ENCODE peak calls at places on chromosome 6, in nine cellular contexts. E is OCI-LY7, J is stomach, Z is colonic mucosa, C is cardiac muscle cell, I is heart right ventricle, K is cardiac fibroblast, W is HCT116, A is adrenal gland. H is an unnamed sample.
A peak's percentile ranks its signal among the peaks of the same experiment; 100 is the strongest.

GRCh38 chr6:84457276-84457675 is 229.8 kb upstream of the CEP162 start:
- DNase-seq in E (no peak), J (no peak), I (no peak), Z (no peak), A (no peak), K (peak; percentile 60), W (no peak), C (no peak), H (peak; percentile 50)

GRCh38 chr6:151430886-151431285 is 21.0 kb downstream of the RMND1 start:
- DNase-seq in J (no peak), I (no peak), K (no peak), W (no peak), C (peak; percentile 13), E (no peak), A (no peak), Z (no peak), H (no peak)

GRCh38 chr6:47621838-47622449 is 76.4 kb upstream of the ADGRF4 start:
- DNase-seq in E (no peak), K (no peak), A (no peak), Z (no peak), W (no peak), C (no peak), J (no peak), I (no peak), H (no peak)

GRCh38 chr6:39225946-39226437 is 3.3 kb downstream of the KCNK5 start:
- DNase-seq in Z (no peak), A (no peak), C (no peak), W (no peak), K (no peak), J (no peak), I (no peak), E (no peak), H (no peak)

GRCh38 chr6:71468038-71468437 is 179.4 kb downstream of the OGFRL1 start:
- DNase-seq in W (no peak), I (no peak), C (no peak), Z (no peak), A (no peak), K (no peak), E (no peak), J (no peak), H (no peak)

GRCh38 chr6:107458687-107459282 is 579 bp downstream of the PDSS2 start:
- DNase-seq in E (peak; percentile 74), K (peak; percentile 27), C (peak; percentile 39), J (no peak), A (peak; percentile 53), Z (no peak), I (no peak), W (no peak), H (peak; percentile 21)

GRCh38 chr6:34901930-34902329 is 12.9 kb downstream of the ANKS1A start:
- DNase-seq in K (peak; percentile 34), C (no peak), J (no peak), E (no peak), I (no peak), W (no peak), A (no peak), Z (no peak), H (no peak)

GRCh38 chr6:132527791-132528190 is 10.3 kb upstream of the TAAR9 start:
- DNase-seq in J (no peak), K (peak; percentile 59), Z (no peak), W (peak; percentile 83), C (no peak), I (no peak), E (no peak), A (no peak), H (no peak)

GRCh38 chr6:125986956-125987617 is 747 bp downstream of the TRMT11 start:
- DNase-seq in C (no peak), K (peak; percentile 37), Z (no peak), W (peak; percentile 21), E (peak; percentile 28), J (no peak), A (no peak), I (no peak), H (no peak)

GRCh38 chr6:122494665-122495272 is 23.2 kb upstream of the SERINC1 start:
- DNase-seq in E (no peak), W (no peak), Z (peak; percentile 34), I (no peak), A (no peak), K (no peak), J (peak; percentile 51), C (no peak), H (peak; percentile 73)

GRCh38 chr6:35607517-35608233 is 81.0 kb downstream of the FKBP5 start:
- DNase-seq in Z (no peak), E (no peak), K (no peak), J (no peak), W (no peak), C (no peak), A (no peak), I (no peak), H (no peak)

GRCh38 chr6:30490031-30490876 is 945 bp downstream of the HLA-E start:
- DNase-seq in K (peak; percentile 63), C (peak; percentile 62), E (peak; percentile 84), I (peak; percentile 73), A (peak; percentile 73), Z (peak; percentile 85), J (peak; percentile 77), W (no peak), H (peak; percentile 63)

GRCh38 chr6:141735126-141735525 is 397.6 kb upstream of the GJE1 start:
- DNase-seq in I (no peak), E (no peak), C (no peak), J (no peak), Z (no peak), A (no peak), K (no peak), W (no peak), H (no peak)
- TF ChIP-seq CTCF in I (no peak), E (no peak), C (no peak), J (no peak), Z (no peak), A (no peak), K (no peak), W (no peak), H (no peak)

DNA sequence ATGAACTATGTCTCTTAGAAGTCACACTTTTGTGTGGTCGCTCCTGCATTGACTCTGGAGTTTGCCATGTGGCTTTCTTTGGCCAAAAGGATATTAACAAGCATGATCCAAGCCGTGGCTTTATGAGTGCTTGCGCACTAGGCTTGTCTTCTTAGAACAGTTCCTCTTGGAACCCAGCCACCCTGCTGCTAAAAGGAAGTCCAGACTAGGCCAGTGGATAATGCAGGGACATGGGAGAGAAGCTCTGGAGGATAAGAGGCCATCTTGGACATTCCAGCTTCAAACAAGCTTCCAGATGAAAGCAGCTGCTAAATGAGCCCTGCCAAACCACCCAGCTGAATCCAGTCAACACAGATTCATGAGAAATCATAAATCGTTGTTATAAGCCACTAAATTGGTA is 346.4 kb downstream of the CDC5L start:
- DNase-seq in A (peak; percentile 70), K (no peak), E (no peak), J (no peak), C (no peak), Z (peak; percentile 57), W (no peak), I (peak; percentile 77), H (no peak)
- TF ChIP-seq CTCF in A (no peak), K (no peak), E (no peak), J (no peak), C (no peak), Z (no peak), W (no peak), I (no peak), H (no peak)

GRCh38 chr6:6970851-6971250 is 136.9 kb upstream of the RREB1 start:
- DNase-seq in I (no peak), W (no peak), Z (no peak), J (no peak), C (no peak), K (no peak), A (no peak), E (no peak), H (no peak)

GRCh38 chr6:6969761-6970223 is 138.0 kb upstream of the RREB1 start:
- DNase-seq in I (no peak), C (no peak), J (peak; percentile 81), Z (peak; percentile 92), E (no peak), K (no peak), A (no peak), W (peak; percentile 84), H (peak; percentile 93)

GRCh38 chr6:6973721-6974120 is 134.0 kb upstream of the RREB1 start:
- DNase-seq in W (no peak), A (no peak), K (no peak), E (no peak), I (no peak), J (no peak), C (no peak), Z (no peak), H (no peak)

GRCh38 chr6:6972456-6972855 is 135.3 kb upstream of the RREB1 start:
- DNase-seq in E (no peak), C (no peak), A (no peak), Z (no peak), K (peak; percentile 41), I (no peak), W (no peak), J (no peak), H (peak; percentile 8)

GRCh38 chr6:6971369-6971768 is 136.4 kb upstream of the RREB1 start:
- DNase-seq in A (no peak), K (no peak), I (no peak), C (no peak), Z (no peak), E (no peak), W (no peak), J (no peak), H (no peak)
- TF ChIP-seq CTCF in A (no peak), K (no peak), I (no peak), C (no peak), Z (no peak), E (no peak), W (no peak), J (no peak), H (no peak)

GRCh38 chr6:7157752-7158616 is 50.2 kb downstream of the RREB1 start:
- DNase-seq in E (no peak), Z (no peak), I (no peak), W (no peak), A (no peak), K (no peak), C (no peak), J (no peak), H (no peak)
- TF ChIP-seq CTCF in E (no peak), Z (no peak), I (no peak), W (no peak), A (no peak), K (no peak), C (no peak), J (no peak), H (no peak)

GRCh38 chr6:6913346-6913745 is 194.4 kb upstream of the RREB1 start:
- DNase-seq in E (no peak), C (no peak), I (no peak), A (no peak), Z (no peak), K (no peak), J (no peak), W (no peak), H (no peak)
- TF ChIP-seq CTCF in E (no peak), C (no peak), I (no peak), A (no peak), Z (no peak), K (no peak), J (no peak), W (no peak), H (no peak)

DNA sequence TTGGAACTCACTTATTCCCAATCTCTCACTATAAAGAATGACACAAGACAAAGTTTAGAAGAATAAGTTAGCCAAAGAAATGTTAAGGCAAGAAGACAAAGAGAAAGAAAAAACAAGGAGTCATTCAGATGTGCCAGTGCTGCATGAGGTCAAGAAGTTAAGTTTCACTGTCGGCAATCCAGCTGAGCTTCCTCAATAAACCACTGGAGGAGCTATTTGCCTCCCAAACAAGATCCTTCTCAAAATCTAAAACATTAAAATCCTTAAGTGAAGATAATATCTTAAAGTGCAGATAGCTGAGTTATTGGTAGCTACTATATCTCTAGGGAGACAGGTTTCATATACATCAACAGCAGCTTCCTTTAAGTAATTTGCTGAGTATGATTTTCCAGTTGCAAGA is 512.3 kb downstream of the HDGFL1 start:
- DNase-seq in C (no peak), I (no peak), Z (no peak), W (no peak), E (no peak), A (no peak), K (peak; percentile 11), J (no peak), H (no peak)
- TF ChIP-seq CTCF in C (no peak), I (no peak), Z (no peak), W (peak; percentile 20), E (peak; percentile 36), A (no peak), K (peak; percentile 24), J (no peak), H (peak; percentile 36)

H was measured in Calu3.